ENCODE peak calls at places on chromosomes 16 and 17, in five cellular contexts. One of them, this sample, is unnamed.

GRCh38 chr17:31582151-31582907 is 190.9 kb downstream of the RAB11FIP4 start:
- DNase-seq in IMR-90: peak
- DNase-seq in HepG2: no peak
- DNase-seq in SK-N-SH: no peak
- DNase-seq in K562: no peak
- DNase-seq in this sample: peak

GRCh38 chr17:82108038-82108998 is 10.3 kb upstream of the FASN start:
- DNase-seq in IMR-90: peak
- DNase-seq in HepG2: no peak
- DNase-seq in SK-N-SH: no peak
- DNase-seq in K562: no peak
- DNase-seq in this sample: no peak

GRCh38 chr16:69771651-69771967 is 9.5 kb downstream of the WWP2 start:
- DNase-seq in IMR-90: no peak
- DNase-seq in HepG2: no peak
- DNase-seq in SK-N-SH: no peak
- DNase-seq in K562: no peak
- DNase-seq in this sample: no peak

GRCh38 chr16:17070882-17071592 is 399.7 kb downstream of the XYLT1 start:
- DNase-seq in IMR-90: no peak
- DNase-seq in HepG2: no peak
- DNase-seq in SK-N-SH: no peak
- DNase-seq in K562: no peak
- DNase-seq in this sample: peak

GRCh38 chr17:47301161-47301560 is 22.6 kb upstream of the EFCAB13 start:
- DNase-seq in IMR-90: no peak
- DNase-seq in HepG2: no peak
- DNase-seq in SK-N-SH: no peak
- DNase-seq in K562: no peak
- DNase-seq in this sample: no peak

GRCh38 chr16:84526794-84527485 is 22.5 kb upstream of the MEAK7 start:
- DNase-seq in IMR-90: peak
- DNase-seq in HepG2: no peak
- DNase-seq in SK-N-SH: no peak
- DNase-seq in K562: no peak
- DNase-seq in this sample: no peak

GRCh38 chr17:47332287-47332686 is 8.5 kb downstream of the EFCAB13 start:
- DNase-seq in IMR-90: no peak
- DNase-seq in HepG2: no peak
- DNase-seq in SK-N-SH: no peak
- DNase-seq in K562: no peak
- DNase-seq in this sample: no peak

GRCh38 chr16:89951509-89951908 is 3.0 kb downstream of the DEF8 start:
- DNase-seq in IMR-90: no peak
- DNase-seq in HepG2: no peak
- DNase-seq in SK-N-SH: no peak
- DNase-seq in K562: no peak
- DNase-seq in this sample: no peak

GRCh38 chr17:78324391-78325075 is 35.3 kb downstream of the SOCS3 start:
- DNase-seq in IMR-90: peak
- DNase-seq in HepG2: no peak
- DNase-seq in SK-N-SH: peak
- DNase-seq in K562: no peak
- DNase-seq in this sample: no peak

GRCh38 chr16:56682703-56683397 is 580 bp downstream of the MT1X start:
- DNase-seq in IMR-90: no peak
- DNase-seq in HepG2: no peak
- DNase-seq in SK-N-SH: no peak
- DNase-seq in K562: no peak
- DNase-seq in this sample: no peak

GRCh38 chr17:6071528-6072065 is 1.4 kb downstream of the WSCD1 start:
- DNase-seq in IMR-90: no peak
- DNase-seq in HepG2: no peak
- DNase-seq in SK-N-SH: no peak
- DNase-seq in K562: no peak
- DNase-seq in this sample: no peak

GRCh38 chr16:84667600-84668309 is 19.4 kb downstream of the KLHL36 start:
- DNase-seq in IMR-90: no peak
- DNase-seq in HepG2: no peak
- DNase-seq in SK-N-SH: peak
- DNase-seq in K562: no peak
- DNase-seq in this sample: no peak

GRCh38 chr16:30615358-30616076 is 5.3 kb upstream of the ZNF689 start:
- DNase-seq in IMR-90: peak
- DNase-seq in HepG2: peak
- DNase-seq in SK-N-SH: peak
- DNase-seq in K562: peak
- DNase-seq in this sample: no peak

GRCh38 chr17:48927978-48928716 is 16.5 kb downstream of the SNF8 start:
- DNase-seq in IMR-90: no peak
- DNase-seq in HepG2: no peak
- DNase-seq in SK-N-SH: no peak
- DNase-seq in K562: peak
- DNase-seq in this sample: no peak

GRCh38 chr16:9816644-9817043 is 365.6 kb downstream of the GRIN2A start:
- DNase-seq in IMR-90: no peak
- DNase-seq in HepG2: no peak
- DNase-seq in SK-N-SH: no peak
- DNase-seq in K562: no peak
- DNase-seq in this sample: no peak

GRCh38 chr17:78541488-78542237 is 35.5 kb downstream of the DNAH17 start:
- DNase-seq in IMR-90: no peak
- DNase-seq in HepG2: no peak
- DNase-seq in SK-N-SH: no peak
- DNase-seq in K562: peak
- DNase-seq in this sample: no peak

GRCh38 chr16:566475-567361 is at the start of gene NHLRC4:
- DNase-seq in IMR-90: peak
- DNase-seq in HepG2: peak
- DNase-seq in SK-N-SH: peak
- DNase-seq in K562: peak
- DNase-seq in this sample: no peak

GRCh38 chr16:23398987-23399805 is 53.8 kb downstream of the COG7 start:
- DNase-seq in IMR-90: no peak
- DNase-seq in HepG2: no peak
- DNase-seq in SK-N-SH: no peak
- DNase-seq in K562: no peak
- DNase-seq in this sample: no peak

GRCh38 chr16:50265260-50265659 is 1.1 kb upstream of the ADCY7 start:
- DNase-seq in IMR-90: peak
- DNase-seq in HepG2: peak
- DNase-seq in SK-N-SH: peak
- DNase-seq in K562: peak
- DNase-seq in this sample: no peak

GRCh38 chr16:58020628-58021521 is 4.7 kb upstream of the MMP15 start:
- DNase-seq in IMR-90: peak
- DNase-seq in HepG2: peak
- DNase-seq in SK-N-SH: peak
- DNase-seq in K562: peak
- DNase-seq in this sample: no peak

GRCh38 chr17:81927653-81928496 is at the start of gene MAFG:
- DNase-seq in IMR-90: peak
- DNase-seq in HepG2: peak
- DNase-seq in SK-N-SH: peak
- DNase-seq in K562: peak
- DNase-seq in this sample: peak

GRCh38 chr17:15121426-15121825 is 143.7 kb downstream of the PMP22 start:
- DNase-seq in IMR-90: peak
- DNase-seq in HepG2: no peak
- DNase-seq in SK-N-SH: no peak
- DNase-seq in K562: no peak
- DNase-seq in this sample: no peak

GRCh38 chr16:65809627-65810026 is 556.9 kb upstream of the CDH5 start:
- DNase-seq in IMR-90: no peak
- DNase-seq in HepG2: no peak
- DNase-seq in SK-N-SH: no peak
- DNase-seq in K562: no peak
- DNase-seq in this sample: no peak

GRCh38 chr17:1577186-1577585 is 14.6 kb upstream of the PITPNA start:
- DNase-seq in IMR-90: peak
- DNase-seq in HepG2: peak
- DNase-seq in SK-N-SH: no peak
- DNase-seq in K562: no peak
- DNase-seq in this sample: no peak

GRCh38 chr16:66335704-66336329 is 30.7 kb upstream of the CDH5 start:
- DNase-seq in IMR-90: peak
- DNase-seq in HepG2: no peak
- DNase-seq in SK-N-SH: no peak
- DNase-seq in K562: no peak
- DNase-seq in this sample: no peak

GRCh38 chr17:53313746-53314145 is 509.0 kb upstream of the KIF2B start:
- DNase-seq in IMR-90: no peak
- DNase-seq in HepG2: no peak
- DNase-seq in SK-N-SH: no peak
- DNase-seq in K562: no peak
- DNase-seq in this sample: no peak

GRCh38 chr17:44219126-44219635 is 294 bp downstream of the UBTF start:
- DNase-seq in IMR-90: peak
- DNase-seq in HepG2: peak
- DNase-seq in SK-N-SH: peak
- DNase-seq in K562: peak
- DNase-seq in this sample: no peak

GRCh38 chr16:25257956-25258855 is 561 bp upstream of the ZKSCAN2 start:
- DNase-seq in IMR-90: peak
- DNase-seq in HepG2: peak
- DNase-seq in SK-N-SH: peak
- DNase-seq in K562: peak
- DNase-seq in this sample: peak

GRCh38 chr16:25260416-25260815 is 2.8 kb upstream of the ZKSCAN2 start:
- DNase-seq in IMR-90: peak
- DNase-seq in HepG2: no peak
- DNase-seq in SK-N-SH: no peak
- DNase-seq in K562: no peak
- DNase-seq in this sample: no peak

GRCh38 chr16:25257504-25257955 is at the start of gene ZKSCAN2:
- DNase-seq in IMR-90: peak
- DNase-seq in HepG2: peak
- DNase-seq in SK-N-SH: peak
- DNase-seq in K562: peak
- DNase-seq in this sample: peak

GRCh38 chr16:25258856-25259179 is 1.2 kb upstream of the ZKSCAN2 start:
- DNase-seq in IMR-90: no peak
- DNase-seq in HepG2: no peak
- DNase-seq in SK-N-SH: no peak
- DNase-seq in K562: no peak
- DNase-seq in this sample: no peak

GRCh38 chr16:25256821-25257503 is 683 bp downstream of the ZKSCAN2 start:
- DNase-seq in IMR-90: peak
- DNase-seq in HepG2: peak
- DNase-seq in SK-N-SH: peak
- DNase-seq in K562: peak
- DNase-seq in this sample: no peak
- TF ChIP-seq MXI1 in IMR-90: no peak
- TF ChIP-seq MXI1 in HepG2: no peak
- TF ChIP-seq MXI1 in SK-N-SH: no peak
- TF ChIP-seq MXI1 in K562: no peak
- TF ChIP-seq MXI1 in this sample: no peak

DNA sequence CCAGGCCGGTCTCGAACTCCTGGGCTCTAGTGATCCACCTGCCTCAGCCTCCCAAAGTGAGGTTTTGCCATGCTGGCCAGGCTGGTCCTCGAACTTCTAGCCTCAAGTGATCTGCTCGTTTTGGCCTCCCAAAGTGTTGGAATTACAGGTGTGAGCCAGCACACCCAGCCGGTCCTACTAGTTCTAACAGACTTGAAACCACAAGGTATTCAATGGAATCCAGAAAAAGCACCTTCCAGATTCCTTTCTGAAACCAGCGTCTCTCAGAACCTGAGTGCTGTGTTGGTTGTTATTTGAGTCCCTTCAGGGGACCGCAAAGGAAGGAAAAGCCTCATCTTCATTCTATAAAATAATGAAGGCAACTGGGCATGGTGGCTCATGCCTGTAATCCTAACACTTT is 4.1 kb downstream of the KRABD2 start:
- DNase-seq in IMR-90: no peak
- DNase-seq in HepG2: no peak
- DNase-seq in SK-N-SH: no peak
- DNase-seq in K562: no peak
- DNase-seq in this sample: no peak
- TF ChIP-seq MXI1 in IMR-90: no peak
- TF ChIP-seq MXI1 in HepG2: no peak
- TF ChIP-seq MXI1 in SK-N-SH: no peak
- TF ChIP-seq MXI1 in K562: no peak
- TF ChIP-seq MXI1 in this sample: no peak

DNA sequence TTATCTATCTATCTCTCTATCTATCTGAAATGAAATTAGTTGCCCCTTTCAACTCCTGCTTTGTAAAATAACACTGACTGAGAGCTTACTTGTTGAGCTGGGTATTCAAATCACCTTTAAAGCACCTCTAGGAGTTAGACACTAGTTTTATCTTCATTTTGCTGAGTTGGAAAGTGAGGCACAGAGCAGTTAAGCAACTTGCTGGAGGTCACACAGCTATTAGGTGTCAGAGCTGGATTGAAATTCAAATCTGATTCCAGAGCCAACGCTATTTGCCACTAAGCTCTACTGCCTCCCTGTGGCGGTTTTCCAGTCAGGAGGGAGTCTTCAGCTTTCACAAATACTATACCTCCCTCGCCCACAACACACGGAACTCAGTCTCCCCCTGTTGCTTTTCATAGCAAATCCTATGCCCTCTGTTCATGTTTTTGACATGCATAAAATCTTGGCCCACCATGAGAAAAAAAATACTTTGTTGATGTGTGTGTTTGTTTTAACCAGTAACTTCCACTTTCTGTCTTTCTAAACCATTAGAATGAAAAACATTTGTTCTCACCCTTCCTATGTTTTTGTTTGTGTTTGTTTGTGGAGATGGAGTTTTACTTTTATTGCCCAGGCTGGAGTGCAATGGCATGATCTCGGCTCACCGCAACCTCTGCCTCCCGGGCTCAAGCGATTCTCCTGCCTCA is 74.8 kb upstream of the SMURF2 start:
- DNase-seq in IMR-90: peak
- DNase-seq in HepG2: peak
- DNase-seq in SK-N-SH: peak
- DNase-seq in K562: no peak
- DNase-seq in this sample: no peak
- TF ChIP-seq MXI1 in IMR-90: no peak
- TF ChIP-seq MXI1 in HepG2: no peak
- TF ChIP-seq MXI1 in SK-N-SH: no peak
- TF ChIP-seq MXI1 in K562: no peak
- TF ChIP-seq MXI1 in this sample: no peak

DNA sequence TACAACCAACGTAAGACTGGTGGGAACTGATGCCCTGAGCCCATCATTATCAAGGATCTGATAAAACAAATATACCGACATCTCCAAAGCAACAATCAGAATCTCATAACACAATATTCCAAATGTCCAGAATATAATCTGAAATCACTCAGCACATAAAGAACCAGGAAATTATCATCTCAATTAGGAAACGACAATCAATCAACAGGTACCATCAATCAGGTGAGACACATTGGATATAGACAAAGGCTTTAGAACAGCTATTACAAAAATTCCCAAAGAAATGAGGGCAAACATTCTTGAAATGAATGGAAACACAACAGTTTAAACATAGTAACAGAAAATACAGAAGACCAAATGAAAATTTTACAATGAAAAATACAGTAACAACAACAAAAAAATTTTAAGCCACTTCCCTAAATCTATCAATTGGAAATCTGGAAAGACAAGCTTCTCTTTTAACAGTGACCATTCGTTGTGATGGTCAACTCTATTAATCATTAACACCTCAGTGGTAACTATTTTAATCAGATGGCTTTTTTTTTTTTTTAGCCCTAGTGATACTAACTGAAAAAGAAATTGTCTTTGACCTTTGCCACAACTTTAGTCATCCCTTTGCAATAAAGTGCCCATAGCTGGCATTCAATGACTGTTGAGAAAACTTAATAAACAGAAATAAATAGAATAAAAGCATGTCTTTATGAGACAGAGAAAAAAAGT is 70.4 kb downstream of the USP32 start:
- DNase-seq in IMR-90: no peak
- DNase-seq in HepG2: no peak
- DNase-seq in SK-N-SH: no peak
- DNase-seq in K562: no peak
- DNase-seq in this sample: peak
- TF ChIP-seq MXI1 in IMR-90: no peak
- TF ChIP-seq MXI1 in HepG2: no peak
- TF ChIP-seq MXI1 in SK-N-SH: no peak
- TF ChIP-seq MXI1 in K562: no peak
- TF ChIP-seq MXI1 in this sample: no peak